ENCODE peak calls at places on chromosomes 5 and 9, in six cellular contexts. W is astrocyte of the spinal cord, E is HFF-Myc, Y is left lung, T is neuronal stem cell, F is left ventricle myocardium inferior. H is an unnamed sample.

GRCh38 chr5:15255601-15256000 is 244.4 kb upstream of the FBXL7 start:
- DNase-seq in W (no peak), E (no peak), Y (no peak), T (no peak), F (no peak), H (no peak)

GRCh38 chr9:127589955-127590370 is 22.1 kb upstream of the STXBP1 start:
- DNase-seq in W (peak), E (no peak), Y (no peak), T (peak), F (no peak), H (peak)

GRCh38 chr5:82909816-82910215 is 167.4 kb downstream of the TMEM167A start:
- DNase-seq in W (no peak), E (no peak), Y (no peak), T (no peak), F (no peak), H (no peak)

GRCh38 chr5:113513384-113514262 is at the start of gene YTHDC2:
- DNase-seq in W (peak), E (peak), Y (peak), T (peak), F (peak), H (peak)

GRCh38 chr9:95316274-95316673 is 1.2 kb downstream of the FANCC start:
- DNase-seq in W (no peak), E (no peak), Y (no peak), T (no peak), F (no peak), H (no peak)

GRCh38 chr9:113184509-113184908 is 33.7 kb downstream of the SLC31A2 start:
- DNase-seq in W (no peak), E (no peak), Y (no peak), T (no peak), F (no peak), H (no peak)

GRCh38 chr5:148969291-148969690 is 93.6 kb downstream of the SH3TC2 start:
- DNase-seq in W (no peak), E (no peak), Y (no peak), T (no peak), F (no peak), H (no peak)

GRCh38 chr9:123033864-123034598 is 564 bp downstream of the GPR21 start:
- DNase-seq in W (no peak), E (no peak), Y (no peak), T (no peak), F (no peak), H (no peak)

GRCh38 chr9:71628247-71628646 is 140.1 kb downstream of the CEMIP2 start:
- DNase-seq in W (no peak), E (no peak), Y (no peak), T (no peak), F (no peak), H (no peak)

GRCh38 chr5:142000709-142001484 is 11.9 kb downstream of the GNPDA1 start:
- DNase-seq in W (peak), E (no peak), Y (no peak), T (no peak), F (no peak), H (peak)

GRCh38 chr9:132169672-132170392 is 8.0 kb downstream of the NTNG2 start:
- DNase-seq in W (no peak), E (peak), Y (peak), T (peak), F (peak), H (peak)

DNA sequence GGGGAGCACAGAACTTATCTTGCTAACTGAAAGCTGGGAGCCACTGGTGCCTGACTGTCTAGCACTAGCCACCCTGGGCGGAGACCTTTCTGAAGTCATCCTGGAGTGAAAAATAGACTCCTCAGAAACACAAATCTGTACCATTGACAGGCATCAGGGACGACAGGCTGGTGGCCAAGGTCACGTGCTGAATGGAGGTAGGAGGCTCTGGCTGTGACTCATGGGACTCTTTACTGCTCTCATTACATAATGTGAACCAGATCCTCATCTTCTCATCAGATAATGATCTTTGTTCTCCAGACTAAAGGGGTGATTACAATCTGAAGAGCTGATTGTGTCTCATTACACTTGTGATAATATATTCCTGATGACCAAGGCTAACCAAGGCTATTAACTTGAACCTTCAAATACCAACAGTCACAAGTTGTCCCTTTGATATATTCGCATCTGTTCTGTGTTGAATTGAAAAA is 91.8 kb downstream of the SEMA5A start:
- DNase-seq in W (no peak), E (no peak), Y (no peak), T (no peak), F (no peak), H (no peak)
- H3K4me3 ChIP-seq in W (no peak), E (no peak), Y (no peak), T (no peak), F (no peak), H (no peak)

GRCh38 chr9:90658783-90659182 is 16.2 kb upstream of the DIRAS2 start:
- DNase-seq in W (no peak), E (no peak), Y (no peak), T (no peak), F (no peak), H (no peak)

GRCh38 chr9:90659626-90660364 is 17.2 kb upstream of the DIRAS2 start:
- DNase-seq in W (peak), E (peak), Y (no peak), T (no peak), F (no peak), H (no peak)

DNA sequence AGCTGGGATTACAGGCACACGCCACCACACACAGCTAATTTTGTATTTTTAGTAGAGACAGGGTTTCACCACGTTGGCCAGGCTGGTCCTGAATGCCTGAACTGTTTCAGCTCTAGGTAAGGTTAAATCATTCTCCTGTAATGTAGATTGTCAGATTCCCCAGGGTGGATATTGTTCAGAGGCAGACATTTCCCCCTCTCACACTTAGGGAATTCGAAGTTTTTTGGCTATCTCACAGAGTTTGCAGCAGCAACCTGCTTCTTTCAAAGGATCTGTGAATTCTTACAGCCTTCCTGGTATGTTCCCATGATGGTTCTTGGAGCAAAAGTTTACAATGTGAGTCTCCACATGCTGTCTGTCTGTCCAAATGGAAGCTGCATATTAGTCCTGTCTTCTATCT is 15.6 kb upstream of the DIRAS2 start:
- DNase-seq in W (no peak), E (no peak), Y (no peak), T (no peak), F (no peak), H (no peak)
- H3K4me3 ChIP-seq in W (no peak), E (no peak), Y (no peak), T (no peak), F (no peak), H (no peak)

GRCh38 chr5:110726249-110727024 is at the start of gene TMEM232:
- DNase-seq in W (peak), E (peak), Y (peak), T (peak), F (peak), H (peak)

GRCh38 chr5:110727025-110727314 is 499 bp upstream of the TMEM232 start:
- DNase-seq in W (no peak), E (no peak), Y (no peak), T (no peak), F (no peak), H (peak)
- H3K4me3 ChIP-seq in W (peak), E (peak), Y (peak), T (peak), F (peak), H (peak)

GRCh38 chr5:100852988-100853449 is 50.1 kb downstream of the ST8SIA4 start:
- DNase-seq in W (no peak), E (no peak), Y (no peak), T (no peak), F (no peak), H (no peak)
- H3K4me3 ChIP-seq in W (no peak), E (no peak), Y (no peak), T (no peak), F (no peak), H (no peak)

GRCh38 chr9:128703616-128704355 is 1.5 kb downstream of the PKN3 start:
- DNase-seq in W (no peak), E (no peak), Y (peak), T (no peak), F (peak), H (no peak)
- H3K4me3 ChIP-seq in W (peak), E (peak), Y (peak), T (peak), F (peak), H (peak)